ENCODE peak calls at places on chromosomes 12 and 14, in seven cellular contexts. X, D, B, I, P, T and L are unnamed samples. For H3K9me3 and H3K4me1, the result is how much of the 10 kb centered on the place peaks cover.

GRCh38 chr12:102314821-102315220 is 117.2 kb upstream of the PMCH start:
- DNase-seq in X (no peak), D (no peak), B (no peak), I (no peak), P (no peak), T (no peak), L (no peak)

GRCh38 chr14:89201645-89202044 is 215.4 kb downstream of the FOXN3 start:
- DNase-seq in X (no peak), D (no peak), B (no peak), I (no peak), P (no peak), T (no peak), L (no peak)

GRCh38 chr12:124453419-124454351 is 113.7 kb downstream of the NCOR2 start:
- DNase-seq in X (peak), D (peak), B (no peak), I (peak), P (peak), T (peak), L (no peak)

GRCh38 chr14:34450958-34451357 is 11.1 kb downstream of the SPTSSA start:
- DNase-seq in X (no peak), D (no peak), B (no peak), I (no peak), P (no peak), T (no peak), L (no peak)

GRCh38 chr14:22699801-22700564 is 55.8 kb upstream of the OR6J1 start:
- DNase-seq in X (no peak), D (no peak), B (no peak), I (no peak), P (no peak), T (no peak), L (no peak)

GRCh38 chr14:29930283-29930682 is 2.6 kb upstream of the PRKD1 start:
- DNase-seq in X (no peak), D (no peak), B (no peak), I (no peak), P (no peak), T (no peak), L (no peak)

GRCh38 chr14:68631058-68631690 is 161.7 kb downstream of the ZFP36L1 start:
- DNase-seq in X (no peak), D (no peak), B (no peak), I (no peak), P (no peak), T (peak), L (no peak)

GRCh38 chr12:80766897-80767296 is 50.2 kb downstream of the MYF5 start:
- DNase-seq in X (peak), D (no peak), B (no peak), I (no peak), P (no peak), T (no peak), L (no peak)

GRCh38 chr12:131202592-131203378 is 249.1 kb downstream of the ADGRD1 start:
- DNase-seq in X (no peak), D (no peak), B (no peak), I (no peak), P (peak), T (no peak), L (no peak)

GRCh38 chr14:100899841-100900771 is 3.4 kb downstream of the RTL1 start:
- DNase-seq in X (no peak), D (no peak), B (no peak), I (no peak), P (no peak), T (no peak), L (no peak)

GRCh38 chr14:20384321-20384720 is 29.0 kb downstream of the TEP1 start:
- DNase-seq in X (no peak), D (no peak), B (no peak), I (no peak), P (no peak), T (no peak), L (no peak)

GRCh38 chr14:20383032-20383431 is 30.3 kb downstream of the TEP1 start:
- DNase-seq in X (no peak), D (no peak), B (no peak), I (no peak), P (no peak), T (no peak), L (no peak)

GRCh38 chr14:20382526-20382925 is 30.8 kb downstream of the TEP1 start:
- DNase-seq in X (no peak), D (no peak), B (no peak), I (no peak), P (no peak), T (no peak), L (no peak)

GRCh38 chr14:20384886-20385285 is 28.4 kb downstream of the TEP1 start:
- DNase-seq in X (no peak), D (no peak), B (no peak), I (no peak), P (no peak), T (no peak), L (no peak)

DNA sequence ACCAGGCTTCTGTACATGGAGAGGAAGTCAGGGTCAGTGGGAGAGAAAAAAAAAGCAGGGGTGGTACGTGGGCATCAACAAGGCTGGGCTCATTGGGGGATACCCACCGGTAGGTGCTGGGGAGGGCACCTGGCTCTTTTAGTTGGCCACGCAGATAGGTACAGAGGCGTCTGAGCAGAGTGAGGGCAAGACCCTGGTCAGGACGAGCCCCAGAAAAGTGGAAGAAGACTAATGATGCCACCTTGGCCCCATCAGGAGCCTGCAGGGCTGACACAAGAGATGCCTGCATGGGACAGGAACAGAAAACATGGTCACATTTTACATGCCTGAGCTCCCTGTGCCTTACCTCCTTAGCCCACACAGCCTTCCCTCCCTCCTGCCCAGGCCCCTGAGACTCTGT is 29.7 kb downstream of the TEP1 start:
- DNase-seq in X (no peak), D (no peak), B (no peak), I (no peak), P (no peak), T (no peak), L (no peak)
- H3K9me3 ChIP-seq in X (under half), D (under half), B (under half), I (under half), P (under half), T (under half), L (under half)

DNA sequence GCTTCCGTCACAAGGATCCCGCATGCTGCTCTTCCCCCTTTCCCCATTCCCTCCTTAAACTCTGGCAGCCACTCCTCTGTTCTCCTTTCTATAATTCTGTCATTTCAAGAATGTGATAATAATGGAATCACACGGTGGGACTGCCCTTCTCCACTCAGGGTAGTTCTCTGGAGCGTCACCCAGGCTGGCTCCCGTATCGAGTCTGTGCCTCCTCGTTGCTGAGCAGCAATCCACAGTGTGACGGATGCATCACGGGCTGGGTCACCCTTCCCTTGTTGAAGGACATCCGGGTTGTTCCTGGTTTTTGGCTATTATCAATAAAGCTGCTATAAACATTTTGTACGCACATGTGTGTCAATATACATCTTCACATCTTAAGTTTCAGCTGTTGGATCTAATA is 5.7 kb upstream of the SYNE3 start:
- DNase-seq in X (no peak), D (no peak), B (no peak), I (no peak), P (no peak), T (no peak), L (no peak)
- H3K4me1 ChIP-seq in X (under half), D (under half), B (under half), I (under half), P (half or more), T (half or more), L (under half)

DNA sequence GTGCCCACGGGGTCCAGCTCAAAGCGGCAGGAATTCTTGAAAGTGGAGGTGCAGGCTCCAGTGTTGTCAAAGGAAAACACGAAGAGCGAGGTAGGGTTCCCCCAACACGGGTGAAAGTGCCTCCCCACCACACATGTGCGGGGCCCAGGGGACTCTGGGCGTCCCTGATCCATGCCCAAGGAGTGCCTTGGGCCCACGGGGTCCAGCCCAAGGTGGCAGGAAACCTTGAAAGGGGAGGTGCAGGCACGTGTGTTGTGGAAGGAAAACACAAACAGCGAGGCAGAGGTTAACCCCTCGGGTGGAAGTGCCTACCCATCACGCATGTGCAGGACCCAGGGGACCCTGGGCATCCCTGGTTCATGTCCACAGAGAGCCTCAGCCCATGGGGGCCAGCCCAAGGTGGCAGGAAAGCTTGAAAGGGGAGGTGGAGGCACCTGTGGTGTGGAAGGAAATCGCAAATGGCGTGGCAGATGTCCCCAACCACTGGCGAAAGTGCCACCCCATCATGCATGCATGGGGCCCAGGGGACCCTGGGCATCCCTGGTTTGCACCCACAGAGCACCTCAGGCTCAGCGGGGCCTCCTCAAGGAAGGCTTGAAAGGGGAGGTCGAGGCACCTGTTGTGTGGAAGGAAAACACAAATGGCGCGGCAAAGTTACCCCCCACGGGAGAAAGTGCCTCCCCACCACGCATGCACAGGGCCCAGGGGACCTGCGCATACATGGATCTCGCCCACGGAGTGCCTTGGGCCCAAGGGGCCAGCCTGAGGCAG is 584.6 kb downstream of the ALG10 start:
- DNase-seq in X (no peak), D (no peak), B (no peak), I (no peak), P (no peak), T (no peak), L (no peak)
- H3K9me3 ChIP-seq in X (under half), D (under half), B (under half), I (under half), P (under half), T (under half), L (under half)

GRCh38 chr12:116242740-116243139 is 34.8 kb downstream of the MED13L start:
- DNase-seq in X (no peak), D (no peak), B (no peak), I (no peak), P (no peak), T (no peak), L (no peak)

GRCh38 chr12:116244001-116244400 is 33.5 kb downstream of the MED13L start:
- DNase-seq in X (no peak), D (no peak), B (no peak), I (no peak), P (no peak), T (no peak), L (no peak)

GRCh38 chr12:116244474-116245090 is 32.9 kb downstream of the MED13L start:
- DNase-seq in X (no peak), D (no peak), B (no peak), I (no peak), P (no peak), T (no peak), L (no peak)

GRCh38 chr12:116238149-116238548 is 39.3 kb downstream of the MED13L start:
- DNase-seq in X (no peak), D (no peak), B (no peak), I (no peak), P (no peak), T (no peak), L (no peak)

DNA sequence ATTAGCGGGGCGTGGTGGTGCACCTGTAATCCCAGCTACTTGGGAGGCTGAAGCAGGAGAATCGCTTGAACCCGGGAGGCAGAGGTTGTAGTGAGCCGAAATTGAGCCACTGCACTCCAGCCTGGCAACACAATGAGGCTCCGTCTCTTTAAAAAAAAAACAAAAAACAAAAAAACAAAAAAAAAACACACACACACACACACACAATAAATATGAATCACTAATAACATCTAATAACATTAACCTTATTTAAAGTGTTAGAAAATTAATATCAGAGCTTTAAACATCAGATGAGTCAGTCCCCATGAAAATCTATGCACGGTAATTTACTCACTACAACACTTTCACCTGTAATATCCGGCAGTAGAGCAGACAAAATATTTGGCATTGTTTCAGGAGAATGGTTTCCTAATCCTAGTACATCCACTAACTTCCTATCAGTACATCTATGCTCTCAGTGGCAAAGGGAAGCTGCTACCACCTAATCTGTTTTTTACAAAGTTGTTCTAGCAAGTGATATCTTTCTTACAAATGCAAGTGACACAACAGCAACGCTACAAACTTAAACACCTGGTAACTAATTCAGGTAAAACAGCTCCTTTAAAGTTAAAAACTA is 36.2 kb downstream of the MED13L start:
- DNase-seq in X (no peak), D (no peak), B (no peak), I (no peak), P (no peak), T (no peak), L (no peak)
- H3K4me1 ChIP-seq in X (under half), D (half or more), B (under half), I (under half), P (half or more), T (under half), L (under half)

GRCh38 chr12:71764587-71765321 is 10.1 kb downstream of the RAB21 start:
- DNase-seq in X (no peak), D (no peak), B (no peak), I (no peak), P (no peak), T (no peak), L (no peak)
- H3K9me3 ChIP-seq in X (under half), D (half or more), B (under half), I (under half), P (under half), T (under half), L (under half)

DNA sequence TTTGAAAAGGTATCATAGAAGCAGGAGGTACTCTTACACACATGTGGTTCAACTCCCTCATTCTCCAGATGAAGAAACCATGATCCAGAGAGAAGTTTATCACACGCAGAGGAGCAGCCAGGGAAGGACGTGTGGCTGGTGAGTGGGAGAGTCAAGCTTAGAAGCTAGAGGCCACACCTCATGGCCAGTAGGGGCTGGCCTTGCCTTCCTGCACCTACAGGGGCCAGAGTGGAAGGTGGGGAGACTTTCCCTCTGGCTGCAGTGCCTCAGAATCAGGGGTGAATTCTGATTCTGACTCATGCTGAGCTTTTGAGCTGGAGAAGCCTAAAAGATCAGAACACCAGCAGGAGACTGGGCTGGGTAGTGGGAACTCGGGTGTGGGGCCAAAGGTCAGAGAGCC is 1067.9 kb downstream of the BCL11B start:
- DNase-seq in X (no peak), D (no peak), B (no peak), I (no peak), P (no peak), T (no peak), L (no peak)
- H3K4me1 ChIP-seq in X (under half), D (under half), B (under half), I (under half), P (under half), T (half or more), L (under half)

DNA sequence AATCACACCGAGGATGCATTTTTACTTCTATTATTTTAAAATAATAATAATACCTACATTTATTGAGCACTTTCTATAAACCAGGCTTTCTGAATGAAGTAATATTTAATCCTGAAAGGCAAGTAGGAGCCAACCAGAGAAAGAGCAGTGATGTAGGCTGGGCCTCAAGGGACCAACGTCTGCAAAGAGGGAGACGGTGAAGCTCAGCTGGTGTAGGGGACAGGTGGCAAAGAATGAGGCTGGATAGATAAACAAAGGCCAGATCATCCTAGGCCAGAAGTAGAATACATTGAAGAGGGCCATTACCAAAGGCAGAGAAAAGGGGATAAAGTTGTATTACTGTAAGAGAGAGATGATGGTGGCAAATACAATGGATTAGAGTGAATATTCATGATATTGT is 810 bp upstream of the TMBIM4 start:
- DNase-seq in X (no peak), D (no peak), B (no peak), I (no peak), P (no peak), T (no peak), L (no peak)
- H3K9me3 ChIP-seq in X (under half), D (under half), B (under half), I (under half), P (under half), T (under half), L (under half)

GRCh38 chr14:79161576-79161975 is 991.4 kb downstream of the NRXN3 start:
- DNase-seq in X (no peak), D (no peak), B (no peak), I (no peak), P (no peak), T (no peak), L (peak)
- H3K4me1 ChIP-seq in X (under half), D (under half), B (under half), I (under half), P (under half), T (under half), L (under half)

DNA sequence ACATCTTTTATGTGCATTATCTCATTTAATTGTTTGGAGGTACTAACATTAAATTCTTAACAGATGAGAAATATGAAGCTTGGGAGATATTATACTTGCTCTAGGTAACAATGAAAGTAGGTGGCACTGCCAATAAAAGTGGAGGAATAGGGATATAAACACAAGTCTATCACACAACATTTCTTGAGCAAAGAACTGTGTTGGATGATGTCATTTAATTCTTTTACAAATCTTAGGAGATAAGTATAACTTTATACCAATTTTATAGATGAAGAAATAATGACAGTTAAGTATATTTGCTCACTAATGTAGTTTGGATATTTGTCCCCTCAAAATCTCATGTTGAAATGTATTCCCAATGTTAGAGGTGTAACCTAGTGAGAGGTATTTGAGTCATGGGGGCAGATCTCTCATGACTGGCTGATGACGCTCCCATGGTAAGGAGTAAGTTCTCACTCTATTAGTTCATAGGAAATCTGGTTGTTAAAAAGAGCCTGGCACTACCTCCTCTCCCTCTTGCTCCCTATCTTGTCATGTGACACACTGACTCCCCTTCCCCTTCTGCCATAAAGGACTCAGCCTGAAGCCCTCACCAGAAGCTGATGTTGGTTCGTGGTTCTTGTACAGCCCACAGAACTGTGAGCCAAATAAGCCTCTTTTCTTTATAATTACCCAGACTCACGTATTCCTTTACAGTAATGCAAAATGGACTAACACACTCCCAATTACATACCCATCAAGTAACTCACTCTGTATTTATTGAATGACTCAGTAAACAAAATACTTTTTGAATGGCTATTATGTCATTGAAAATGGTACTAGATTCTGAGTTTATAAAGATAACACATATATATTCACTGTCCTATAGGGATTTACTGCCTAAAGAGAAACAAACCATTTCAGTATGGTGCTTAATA is 146.8 kb upstream of the KITLG start:
- DNase-seq in X (no peak), D (no peak), B (no peak), I (no peak), P (no peak), T (no peak), L (no peak)
- H3K9me3 ChIP-seq in X (under half), D (under half), B (under half), I (under half), P (under half), T (under half), L (under half)